ENCODE peak calls at places on chromosomes 6 and 20, in four cellular contexts. L is mesenchymal stem cell, J is neuronal stem cell, U is K562. S is an unnamed sample.
A peak's percentile ranks its signal among the peaks of the same experiment; 100 is the strongest.

GRCh38 chr6:136060759-136061158 is 189.4 kb downstream of the MTFR2 start:
- DNase-seq in J (no peak), L (no peak), U (no peak), S (no peak)

GRCh38 chr6:149938571-149939462 is 3.0 kb upstream of the ULBP2 start:
- DNase-seq in J (no peak), L (peak; percentile 35), U (no peak), S (no peak)

GRCh38 chr6:20542927-20543602 is 8.8 kb downstream of the CDKAL1 start:
- DNase-seq in L (peak; percentile 62), J (no peak), U (no peak), S (no peak)

GRCh38 chr20:8117636-8118413 is 14.2 kb upstream of the PLCB1 start:
- DNase-seq in U (no peak), L (no peak), J (no peak), S (no peak)

GRCh38 chr20:20465259-20465658 is 97.4 kb downstream of the INSM1 start:
- DNase-seq in U (no peak), L (no peak), J (no peak), S (peak; percentile 57)

GRCh38 chr20:219290-220115 is 7.6 kb upstream of the DEFB129 start:
- DNase-seq in J (no peak), U (no peak), L (peak; percentile 26), S (peak; percentile 74)

GRCh38 chr6:1834641-1835516 is 225.2 kb downstream of the FOXC1 start:
- DNase-seq in U (no peak), J (no peak), L (no peak), S (no peak)

GRCh38 chr6:165835410-165835851 is 172.4 kb upstream of the PDE10A start:
- DNase-seq in L (no peak), J (no peak), U (no peak), S (no peak)

GRCh38 chr6:70593118-70593486 is 26.4 kb downstream of the SDHAF4 start:
- DNase-seq in J (no peak), L (no peak), U (no peak), S (no peak)

GRCh38 chr6:16760536-16761468 is at the start of gene ATXN1:
- DNase-seq in J (peak; percentile 55), U (peak; percentile 56), L (peak; percentile 90), S (peak; percentile 77)

GRCh38 chr6:26554669-26555504 is 16.7 kb downstream of the HMGN4 start:
- DNase-seq in J (peak; percentile 45), U (no peak), L (peak; percentile 81), S (peak; percentile 69)

GRCh38 chr6:30591008-30591407 is 19.8 kb downstream of the ABCF1 start:
- DNase-seq in J (no peak), U (no peak), L (peak; percentile 71), S (no peak)

GRCh38 chr6:29676981-29677601 is 3.9 kb downstream of the ZFP57 start:
- DNase-seq in U (no peak), J (no peak), L (no peak), S (no peak)

GRCh38 chr6:46888578-46888977 is 33.2 kb downstream of the ADGRF5 start:
- DNase-seq in L (peak; percentile 65), J (no peak), U (no peak), S (no peak)

GRCh38 chr20:10448270-10449156 is 13.4 kb downstream of the SLX4IP start:
- DNase-seq in L (no peak), U (no peak), J (no peak), S (peak; percentile 35)

GRCh38 chr6:130136803-130137202 is 85.9 kb downstream of the SAMD3 start:
- DNase-seq in U (no peak), L (no peak), J (no peak), S (no peak)

GRCh38 chr20:8578191-8578690 is 446.2 kb downstream of the PLCB1 start:
- DNase-seq in J (no peak), L (no peak), U (no peak), S (no peak)

GRCh38 chr20:47784599-47785320 is 521 bp downstream of the SULF2 start:
- DNase-seq in L (peak; percentile 64), U (no peak), J (no peak), S (peak; percentile 72)

GRCh38 chr6:107488875-107489635 is 862 bp upstream of the SOBP start:
- DNase-seq in U (peak; percentile 31), J (no peak), L (peak; percentile 59), S (peak; percentile 80)

GRCh38 chr6:45880139-45880538 is 135.5 kb downstream of the CLIC5 start:
- DNase-seq in J (no peak), U (no peak), L (peak; percentile 24), S (no peak)

GRCh38 chr6:142474446-142475289 is 172.9 kb downstream of the ADGRG6 start:
- DNase-seq in L (peak; percentile 67), J (peak; percentile 64), U (peak; percentile 58), S (peak; percentile 81)

DNA sequence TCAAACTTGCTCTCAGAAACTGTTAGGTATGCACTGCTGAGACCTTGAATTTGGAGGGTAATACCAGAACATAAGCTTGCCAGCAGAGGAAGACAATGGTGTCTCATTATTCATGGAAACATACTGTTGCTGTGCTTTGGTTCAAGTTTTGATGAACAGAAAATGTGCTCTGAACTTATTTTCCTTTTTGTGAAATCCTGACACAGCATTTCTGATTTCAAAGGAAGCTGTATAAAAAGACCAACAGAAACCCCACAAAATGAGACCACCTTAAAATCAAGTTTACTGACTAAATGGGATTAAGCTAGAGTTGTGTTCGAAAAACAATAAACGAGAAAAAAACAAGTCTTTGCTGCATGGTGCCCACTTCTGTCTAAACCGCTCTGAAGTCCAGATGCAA is 70.3 kb downstream of the PRDM1 start:
- DNase-seq in J (no peak), U (no peak), L (no peak), S (no peak)
- H3K4me2 ChIP-seq in J (no peak overlapping the region), U (no peak overlapping the region), L (no peak overlapping the region), S (no peak overlapping the region)

DNA sequence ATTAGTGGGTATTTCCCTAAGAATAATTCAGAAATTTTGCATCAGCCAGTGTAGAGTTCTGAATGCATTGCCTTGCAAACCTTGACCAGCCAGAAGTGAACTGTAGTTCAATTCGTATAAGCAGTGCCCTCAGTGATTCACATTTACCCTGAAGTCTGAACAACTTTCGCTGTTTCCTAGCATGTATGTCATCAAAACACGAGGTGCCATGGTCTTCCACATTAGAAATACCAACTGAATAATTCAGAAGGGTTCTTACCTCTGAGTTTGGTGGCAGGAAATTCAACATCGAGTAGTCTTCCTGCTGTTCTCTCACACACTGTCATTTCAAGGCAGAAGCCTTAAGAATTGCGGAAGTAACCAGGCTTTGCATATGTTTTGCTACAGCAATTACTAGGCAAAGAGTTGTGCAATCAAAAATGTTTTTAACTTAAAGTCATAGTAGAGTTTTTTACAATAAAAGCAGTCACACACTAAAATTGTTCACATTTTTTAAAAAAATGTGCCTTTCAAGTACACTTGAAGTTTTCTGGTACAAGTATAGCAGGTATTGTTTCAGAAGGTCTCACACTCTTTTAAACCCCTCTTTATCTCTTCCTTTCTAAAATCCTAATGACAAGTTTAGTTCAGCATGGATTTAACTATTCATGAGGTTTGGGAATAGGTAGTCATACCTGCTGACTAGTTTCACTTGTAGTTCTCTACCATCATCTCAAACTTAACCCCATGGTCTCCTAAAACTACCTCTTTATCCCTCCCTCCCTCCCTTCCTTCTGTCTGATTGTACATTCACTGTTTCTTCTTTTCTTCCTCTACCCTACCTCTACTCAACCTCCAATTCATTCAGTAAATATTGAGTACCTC is 118.3 kb downstream of the STXBP5 start:
- DNase-seq in U (no peak), L (peak; percentile 13), J (no peak), S (no peak)
- H3K9ac ChIP-seq in U (no peak overlapping the region), L (peak overlapping the region; percentile 46), J (no peak overlapping the region), S (no peak overlapping the region)

DNA sequence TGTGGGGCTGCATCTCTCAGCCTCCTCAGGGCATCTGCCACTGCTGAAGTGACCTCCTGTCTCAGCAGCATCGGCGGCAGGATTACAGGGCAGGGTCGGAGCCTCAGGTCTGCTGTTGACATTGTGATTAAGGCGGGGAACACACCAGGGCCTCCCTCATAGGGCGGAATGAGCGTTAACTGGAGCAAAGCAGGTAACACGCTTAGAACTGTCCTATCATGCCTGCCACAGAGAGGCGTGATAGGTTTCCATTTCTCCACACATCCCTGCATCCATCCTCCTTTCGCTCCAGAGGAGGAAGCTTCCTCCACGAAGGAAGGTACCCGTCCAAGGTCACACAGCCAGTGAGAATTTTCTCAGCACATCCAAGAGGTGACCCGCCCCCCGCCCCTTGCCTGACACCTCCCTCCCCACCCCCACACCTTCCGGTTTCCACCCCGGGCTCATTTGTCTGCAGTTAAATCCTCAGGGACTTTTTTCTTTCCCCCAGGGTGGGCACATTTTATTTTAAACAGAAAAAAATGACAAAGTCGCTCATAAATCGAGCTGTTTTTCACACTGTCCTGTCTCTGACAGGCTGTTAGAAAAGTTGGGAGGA is 200.8 kb downstream of the TFAP2C start:
- DNase-seq in L (no peak), J (no peak), U (no peak), S (no peak)
- H3K4me2 ChIP-seq in L (no peak overlapping the region), J (no peak overlapping the region), U (no peak overlapping the region), S (peak overlapping the region; percentile 59)

GRCh38 chr6:169428532-169428931 is 174.9 kb upstream of the THBS2 start:
- DNase-seq in U (no peak), J (peak; percentile 40), L (no peak), S (peak; percentile 18)
- H3K9ac ChIP-seq in U (no peak overlapping the region), J (peak overlapping the region; percentile 78), L (peak overlapping the region; percentile 90), S (no peak overlapping the region)

GRCh38 chr6:110419028-110419739 is 3.8 kb upstream of the DDO start:
- DNase-seq in U (no peak), J (no peak), L (no peak), S (no peak)

GRCh38 chr6:110412258-110412839 is 3.0 kb downstream of the DDO start:
- DNase-seq in U (no peak), J (no peak), L (no peak), S (no peak)

GRCh38 chr6:110410534-110410933 is 4.8 kb downstream of the DDO start:
- DNase-seq in J (no peak), L (no peak), U (no peak), S (no peak)

GRCh38 chr6:110414669-110415296 is 592 bp downstream of the DDO start:
- DNase-seq in U (no peak), L (no peak), J (no peak), S (no peak)

GRCh38 chr6:110415297-110415916 is at the start of gene DDO:
- DNase-seq in J (no peak), U (no peak), L (peak; percentile 14), S (no peak)
- H3K4me2 ChIP-seq in J (no peak within 1 kb of the TSS), U (no peak within 1 kb of the TSS), L (no peak within 1 kb of the TSS), S (no peak within 1 kb of the TSS)

GRCh38 chr6:41185991-41186675 is 14.8 kb downstream of the TREML2 start:
- DNase-seq in L (no peak), J (no peak), U (no peak), S (no peak)
- H3K9ac ChIP-seq in L (no peak overlapping the region), J (no peak overlapping the region), U (peak overlapping the region; percentile 4), S (no peak overlapping the region)

GRCh38 chr6:37480951-37481597 is 18.6 kb downstream of the CCDC167 start:
- DNase-seq in U (no peak), L (no peak), J (no peak), S (peak; percentile 60)
- H3K4me2 ChIP-seq in U (no peak overlapping the region), L (no peak overlapping the region), J (peak overlapping the region; percentile 34), S (peak overlapping the region; percentile 30)

GRCh38 chr6:18389479-18389878 is 2.3 kb downstream of the RNF144B start:
- DNase-seq in J (no peak), U (no peak), L (no peak), S (no peak)
- H3K9ac ChIP-seq in J (no peak overlapping the region), U (no peak overlapping the region), L (peak overlapping the region; percentile 74), S (no peak overlapping the region)

DNA sequence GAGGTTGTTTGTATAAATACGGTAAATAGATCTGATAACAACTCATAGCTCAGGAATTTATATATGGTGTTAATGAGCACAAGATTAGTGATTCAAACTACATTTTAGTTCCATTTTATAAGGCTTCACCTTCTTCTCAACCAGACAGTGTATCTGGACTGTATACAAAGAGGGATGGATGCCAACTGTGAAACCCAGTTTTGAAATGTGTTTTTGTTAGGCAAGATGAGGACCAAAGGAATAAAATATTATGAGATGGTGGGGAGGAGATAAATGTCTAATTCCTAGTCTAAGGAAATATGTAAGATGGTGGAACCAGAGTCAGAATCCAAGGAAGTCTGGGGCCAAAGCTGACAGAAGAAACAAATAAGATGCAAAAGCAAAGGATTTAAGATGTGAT is 329.0 kb downstream of the GRIK2 start:
- DNase-seq in J (no peak), L (no peak), U (no peak), S (no peak)
- H3K4me2 ChIP-seq in J (no peak overlapping the region), L (no peak overlapping the region), U (no peak overlapping the region), S (no peak overlapping the region)